ENCODE peak calls at places on chromosome 5, in four cellular contexts. S, J, I and Y are unnamed samples. For H3K9me3, the result is how much of the 10 kb centered on the place peaks cover.

GRCh38 chr5:180742727-180743126 is 2.9 kb upstream of the OR2Y1 start:
- DNase-seq in S (no peak), J (no peak), I (no peak), Y (no peak)

GRCh38 chr5:135094339-135095051 is 60.5 kb upstream of the PITX1 start:
- DNase-seq in S (no peak), J (no peak), I (no peak), Y (no peak)

GRCh38 chr5:61322738-61323429 is 9.2 kb upstream of the ZSWIM6 start:
- DNase-seq in S (no peak), J (no peak), I (no peak), Y (no peak)

GRCh38 chr5:148776261-148776660 is 50.1 kb upstream of the ADRB2 start:
- DNase-seq in S (no peak), J (no peak), I (no peak), Y (no peak)

GRCh38 chr5:72452515-72453259 is 54.5 kb downstream of the ZNF366 start:
- DNase-seq in S (peak), J (no peak), I (no peak), Y (no peak)

GRCh38 chr5:132054697-132055440 is 5.6 kb upstream of the IL3 start:
- DNase-seq in S (no peak), J (no peak), I (no peak), Y (no peak)

GRCh38 chr5:146440870-146441495 is 6.2 kb upstream of the TCERG1 start:
- DNase-seq in S (no peak), J (no peak), I (no peak), Y (no peak)

GRCh38 chr5:76542887-76543690 is 80.1 kb downstream of the F2RL2 start:
- DNase-seq in S (no peak), J (no peak), I (no peak), Y (no peak)

GRCh38 chr5:149937610-149938009 is 7.0 kb downstream of the PDE6A start:
- DNase-seq in S (no peak), J (no peak), I (no peak), Y (no peak)

GRCh38 chr5:168088415-168089165 is 202.9 kb upstream of the WWC1 start:
- DNase-seq in S (no peak), J (no peak), I (no peak), Y (no peak)

GRCh38 chr5:168085321-168086040 is 206.0 kb upstream of the WWC1 start:
- DNase-seq in S (no peak), J (no peak), I (no peak), Y (no peak)

GRCh38 chr5:168089201-168089887 is 202.1 kb upstream of the WWC1 start:
- DNase-seq in S (no peak), J (no peak), I (no peak), Y (no peak)

GRCh38 chr5:168086736-168087135 is 204.7 kb upstream of the WWC1 start:
- DNase-seq in S (no peak), J (no peak), I (no peak), Y (no peak)

DNA sequence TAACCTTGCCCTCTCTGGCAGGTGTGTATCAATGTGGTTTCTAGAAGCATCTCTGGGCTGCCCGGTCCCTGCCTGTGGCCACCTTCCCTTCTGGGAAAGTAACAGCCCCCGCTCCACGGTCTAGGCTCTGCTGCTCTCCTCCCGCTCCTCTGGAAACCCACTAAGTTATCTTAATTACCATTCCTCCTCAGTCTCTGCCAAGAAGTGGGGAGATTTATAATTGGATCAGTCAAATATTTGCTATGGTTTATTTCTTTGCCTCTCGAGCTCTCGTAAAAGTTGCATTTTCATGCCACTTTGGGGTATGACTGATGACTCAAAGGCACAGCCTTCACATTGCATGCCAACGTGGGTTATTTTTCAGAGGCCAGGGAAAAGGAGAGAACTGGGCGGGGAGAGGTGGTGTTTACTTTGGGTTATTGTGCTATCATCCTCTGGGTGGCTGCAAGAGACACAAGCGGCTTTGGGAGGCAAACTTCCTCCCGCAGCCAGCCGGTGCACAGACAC is 205.3 kb upstream of the WWC1 start:
- DNase-seq in S (peak), J (peak), I (no peak), Y (no peak)
- TF ChIP-seq PHF8 in S (no peak), J (no peak), I (no peak), Y (no peak)

GRCh38 chr5:179110528-179110927 is 50.4 kb downstream of the ZNF354C start:
- DNase-seq in S (no peak), J (no peak), I (no peak), Y (no peak)
- H3K9me3 ChIP-seq in S (under half), J (under half), I (under half), Y (half or more)

GRCh38 chr5:1806199-1806598 is 5.0 kb downstream of the NDUFS6 start:
- DNase-seq in S (no peak), J (no peak), I (no peak), Y (no peak)
- TF ChIP-seq PHF8 in S (no peak), J (no peak), I (no peak), Y (no peak)

GRCh38 chr5:2659071-2659470 is 92.4 kb downstream of the IRX2 start:
- DNase-seq in S (no peak), J (no peak), I (no peak), Y (no peak)
- H3K9me3 ChIP-seq in S (under half), J (under half), I (under half), Y (under half)

GRCh38 chr5:124650960-124651662 is 95.3 kb downstream of the ZNF608 start:
- DNase-seq in S (no peak), J (no peak), I (peak), Y (peak)
- TF ChIP-seq PHF8 in S (no peak), J (no peak), I (no peak), Y (no peak)

GRCh38 chr5:2553611-2554010 is 197.9 kb downstream of the IRX2 start:
- DNase-seq in S (no peak), J (no peak), I (peak), Y (no peak)
- H3K9me3 ChIP-seq in S (under half), J (under half), I (under half), Y (under half)

DNA sequence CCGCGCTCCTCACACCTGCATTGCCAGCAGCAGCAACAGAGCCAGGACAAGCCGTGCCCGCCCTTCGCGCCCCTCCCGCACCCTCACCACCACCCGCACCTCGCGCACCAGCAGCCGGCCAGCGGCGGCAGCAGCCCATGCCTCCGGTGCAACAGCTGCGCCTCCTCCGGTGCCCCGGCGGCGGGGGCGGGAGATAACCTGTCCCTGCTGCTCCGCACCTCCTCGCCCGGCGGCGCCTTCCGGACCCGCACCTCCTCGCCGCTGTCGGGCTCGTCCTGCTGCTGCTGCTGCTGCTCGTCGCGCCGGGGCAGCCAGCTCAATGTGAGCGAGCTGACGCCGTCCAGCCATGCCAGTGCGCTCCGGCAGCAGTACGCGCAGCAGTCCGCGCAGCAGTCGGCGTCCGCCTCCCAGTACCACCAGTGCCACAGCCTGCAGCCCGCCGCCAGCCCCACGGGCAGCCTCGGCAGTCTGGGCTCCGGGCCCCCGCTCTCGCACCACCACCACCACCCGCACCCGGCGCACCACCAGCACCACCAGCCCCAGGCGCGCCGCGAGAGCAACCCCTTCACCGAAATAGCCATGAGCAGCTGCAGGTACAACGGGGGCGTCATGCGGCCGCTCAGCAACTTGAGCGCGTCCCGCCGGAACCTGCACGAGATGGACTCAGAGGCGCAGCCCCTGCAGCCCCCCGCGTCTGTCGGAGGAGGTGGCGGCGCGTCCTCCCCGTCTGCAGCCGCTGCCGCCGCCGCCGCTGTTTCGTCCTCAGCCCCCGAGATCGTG is 517 bp downstream of the KCNN2 start:
- DNase-seq in S (peak), J (no peak), I (no peak), Y (no peak)
- TF ChIP-seq PHF8 in S (no peak), J (no peak), I (no peak), Y (no peak)

DNA sequence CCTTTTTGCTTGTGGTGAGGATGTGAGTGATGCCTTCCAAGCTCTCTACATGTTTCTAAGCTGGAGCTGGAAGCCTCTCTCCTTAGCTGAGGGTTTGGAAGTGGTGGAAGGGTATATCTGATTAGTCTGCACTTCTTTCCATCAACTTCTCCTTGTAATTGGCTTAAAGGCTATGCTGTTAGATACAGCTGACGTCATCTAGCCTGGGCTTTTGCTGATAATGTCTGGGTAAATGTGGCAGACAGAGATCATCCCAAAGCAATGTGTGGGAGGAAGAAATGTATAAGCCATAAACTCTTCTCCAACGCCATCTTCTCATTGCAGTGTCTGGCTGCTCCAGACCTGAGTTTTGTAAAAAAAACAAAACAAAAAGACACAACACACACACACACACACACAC is 29.3 kb downstream of the ZNF354C start:
- DNase-seq in S (no peak), J (no peak), I (no peak), Y (no peak)
- H3K9me3 ChIP-seq in S (under half), J (half or more), I (under half), Y (half or more)